ENCODE peak calls at places on chromosomes 6 and 20, in six cellular contexts. E is HL-60, D is GM13976, M is esophagus muscularis mucosa, R is AG04450, N is A549. G is an unnamed sample.
A peak's percentile ranks its signal among the peaks of the same experiment; 100 is the strongest.

GRCh38 chr6:158642805-158643489 is 1.6 kb downstream of the DYNLT1 start:
- DNase-seq in E (no peak), D (no peak), M (peak; percentile 77), R (no peak), N (no peak), G (no peak)

GRCh38 chr6:146666909-146667308 is 68.1 kb downstream of the ADGB start:
- DNase-seq in E (no peak), D (no peak), M (no peak), R (no peak), N (no peak), G (no peak)

GRCh38 chr6:140542858-140543257 is 1168.4 kb upstream of the CITED2 start:
- DNase-seq in E (no peak), D (no peak), M (no peak), R (no peak), N (no peak), G (no peak)

GRCh38 chr20:11473971-11474370 is 443.7 kb upstream of the BTBD3 start:
- DNase-seq in E (no peak), D (no peak), M (no peak), R (no peak), N (no peak), G (no peak)

GRCh38 chr20:20761302-20761701 is 48.9 kb upstream of the RALGAPA2 start:
- DNase-seq in E (no peak), D (no peak), M (no peak), R (no peak), N (no peak), G (no peak)

GRCh38 chr6:130775421-130776012 is 51.7 kb upstream of the SMLR1 start:
- DNase-seq in E (no peak), D (no peak), M (no peak), R (no peak), N (no peak), G (no peak)

GRCh38 chr6:42260972-42261371 is 43.3 kb upstream of the MRPS10 start:
- DNase-seq in E (no peak), D (peak; percentile 73), M (no peak), R (no peak), N (peak; percentile 52), G (peak; percentile 73)

GRCh38 chr6:48826884-48827701 is 636.0 kb downstream of the MMUT start:
- DNase-seq in E (no peak), D (no peak), M (no peak), R (peak; percentile 67), N (peak; percentile 50), G (no peak)

GRCh38 chr6:132929141-132929540 is 114.8 kb downstream of the RPS12 start:
- DNase-seq in E (no peak), D (no peak), M (no peak), R (no peak), N (no peak), G (no peak)

GRCh38 chr6:56450882-56451739 is 191.6 kb downstream of the DST start:
- DNase-seq in E (no peak), D (no peak), M (no peak), R (no peak), N (no peak), G (no peak)

GRCh38 chr6:30397697-30398096 is 52.7 kb downstream of the RPP21 start:
- DNase-seq in E (no peak), D (no peak), M (no peak), R (no peak), N (no peak), G (no peak)

GRCh38 chr6:85966859-85967258 is 324.2 kb upstream of the SYNCRIP start:
- DNase-seq in E (no peak), D (no peak), M (no peak), R (no peak), N (no peak), G (no peak)

GRCh38 chr20:4951299-4951698 is 50.0 kb downstream of the SLC23A2 start:
- DNase-seq in E (no peak), D (no peak), M (no peak), R (no peak), N (peak; percentile 41), G (no peak)

GRCh38 chr6:139402935-139403386 is 28.5 kb upstream of the CITED2 start:
- DNase-seq in E (no peak), D (no peak), M (peak; percentile 91), R (no peak), N (no peak), G (no peak)

GRCh38 chr6:121826156-121826810 is 390.8 kb downstream of the GJA1 start:
- DNase-seq in E (no peak), D (no peak), M (no peak), R (peak; percentile 61), N (peak; percentile 35), G (no peak)

GRCh38 chr6:97023982-97024381 is 99.5 kb downstream of the KLHL32 start:
- DNase-seq in E (no peak), D (no peak), M (no peak), R (no peak), N (no peak), G (no peak)

GRCh38 chr6:72042088-72042487 is 155.7 kb downstream of the RIMS1 start:
- DNase-seq in E (no peak), D (no peak), M (no peak), R (no peak), N (no peak), G (no peak)

GRCh38 chr6:77026341-77026740 is 436.9 kb downstream of the HTR1B start:
- DNase-seq in E (no peak), D (no peak), M (no peak), R (no peak), N (no peak), G (no peak)

GRCh38 chr6:3296537-3297453 is 38.0 kb downstream of the PSMG4 start:
- DNase-seq in E (no peak), D (no peak), M (no peak), R (no peak), N (no peak), G (no peak)

GRCh38 chr6:160132776-160133338 is 11.2 kb downstream of the SLC22A1 start:
- DNase-seq in E (no peak), D (peak; percentile 40), M (no peak), R (no peak), N (no peak), G (no peak)

GRCh38 chr6:75279418-75279817 is 5.2 kb downstream of the TMEM30A start:
- DNase-seq in E (no peak), D (no peak), M (no peak), R (no peak), N (no peak), G (no peak)

GRCh38 chr6:4703367-4703766 is 72.8 kb upstream of the CDYL start:
- DNase-seq in E (no peak), D (no peak), M (no peak), R (no peak), N (no peak), G (no peak)

GRCh38 chr20:55977723-55978481 is 27.4 kb downstream of the CBLN4 start:
- DNase-seq in E (no peak), D (no peak), M (no peak), R (no peak), N (no peak), G (no peak)

GRCh38 chr6:169933839-169934698 is 182.6 kb downstream of the ERMARD start:
- DNase-seq in E (no peak), D (peak; percentile 28), M (peak; percentile 80), R (no peak), N (no peak), G (no peak)

GRCh38 chr6:112501705-112502104 is 154.6 kb downstream of the RFPL4B start:
- DNase-seq in E (no peak), D (no peak), M (no peak), R (peak; percentile 58), N (no peak), G (no peak)

GRCh38 chr20:52219441-52219840 is 27.9 kb upstream of the ZFP64 start:
- DNase-seq in E (no peak), D (peak; percentile 28), M (peak; percentile 19), R (no peak), N (no peak), G (no peak)
- TF ChIP-seq CTCF in E (no peak), D (no peak), M (no peak), R (peak; percentile 21), N (no peak), G (no peak)

GRCh38 chr20:63234693-63235398 is 859 bp upstream of the BIRC7 start:
- DNase-seq in E (no peak), D (peak; percentile 64), M (no peak), R (no peak), N (peak; percentile 63), G (peak; percentile 62)
- TF ChIP-seq CTCF in E (peak; percentile 4), D (peak; percentile 29), M (no peak), R (peak; percentile 52), N (peak; percentile 33), G (peak; percentile 37)

GRCh38 chr20:36542516-36543186 is 1.3 kb downstream of the MYL9 start:
- DNase-seq in E (no peak), D (peak; percentile 32), M (no peak), R (no peak), N (no peak), G (no peak)

GRCh38 chr20:36546111-36546736 is 4.9 kb downstream of the MYL9 start:
- DNase-seq in E (no peak), D (peak; percentile 28), M (no peak), R (no peak), N (no peak), G (no peak)

GRCh38 chr20:36543187-36544133 is 2.1 kb downstream of the MYL9 start:
- DNase-seq in E (no peak), D (peak; percentile 16), M (no peak), R (no peak), N (no peak), G (no peak)

GRCh38 chr20:36542019-36542488 is 735 bp downstream of the MYL9 start:
- DNase-seq in E (no peak), D (no peak), M (no peak), R (no peak), N (no peak), G (no peak)

GRCh38 chr20:36544134-36545018 is 3.1 kb downstream of the MYL9 start:
- DNase-seq in E (no peak), D (no peak), M (no peak), R (no peak), N (no peak), G (no peak)
- TF ChIP-seq CTCF in E (no peak), D (no peak), M (no peak), R (no peak), N (no peak), G (no peak)

GRCh38 chr6:125784365-125784764 is 6.4 kb upstream of the NCOA7 start:
- DNase-seq in E (no peak), D (no peak), M (no peak), R (no peak), N (no peak), G (no peak)

GRCh38 chr6:125789576-125790402 is 971 bp upstream of the NCOA7 start:
- DNase-seq in E (peak; percentile 21), D (peak; percentile 43), M (no peak), R (no peak), N (no peak), G (peak; percentile 36)

GRCh38 chr6:125790403-125791150 is at the start of gene NCOA7:
- DNase-seq in E (peak; percentile 32), D (peak; percentile 86), M (peak; percentile 94), R (no peak), N (peak; percentile 50), G (peak; percentile 88)

GRCh38 chr6:125789167-125789566 is 1.6 kb upstream of the NCOA7 start:
- DNase-seq in E (no peak), D (no peak), M (no peak), R (no peak), N (no peak), G (no peak)

DNA sequence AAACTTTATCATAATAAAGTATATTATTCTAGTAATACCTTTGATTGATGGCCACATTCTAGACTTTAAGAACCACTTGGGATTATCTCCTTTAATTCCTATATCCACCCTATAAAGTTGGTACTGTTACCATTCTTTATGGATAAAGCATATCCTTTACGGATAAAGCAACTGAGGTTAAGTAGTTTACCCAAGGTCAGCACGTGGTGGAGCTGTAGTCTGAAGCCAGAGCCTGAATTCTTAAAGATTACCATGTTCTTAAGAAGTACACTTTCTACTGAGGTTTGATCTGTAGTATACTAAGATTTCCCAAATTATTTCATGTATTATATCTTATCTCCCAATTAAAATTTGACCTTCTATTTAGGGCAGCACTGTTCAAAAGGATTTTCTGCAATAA is 3.0 kb upstream of the NCOA7 start:
- DNase-seq in E (no peak), D (no peak), M (no peak), R (no peak), N (no peak), G (no peak)
- TF ChIP-seq CTCF in E (no peak), D (peak; percentile 14), M (no peak), R (peak; percentile 17), N (peak; percentile 22), G (no peak)

G was measured in GM20000.